ENCODE peak calls at places on chromosomes 7 and 10, in six cellular contexts. X is tibial artery, Q is fibroblast of villous mesenchyme, M is lung, S is WTC11, T is left lung. F is an unnamed sample.

GRCh38 chr10:71176661-71177060 is 35.7 kb upstream of the UNC5B start:
- DNase-seq in Q (no peak), S (peak), T (no peak), X (no peak), M (no peak), F (no peak)

GRCh38 chr7:50978633-50979215 is 196.0 kb upstream of the GRB10 start:
- DNase-seq in S (no peak), X (no peak), T (no peak), Q (peak), M (no peak), F (no peak)

GRCh38 chr7:117019786-117020604 is 66.7 kb downstream of the ST7 start:
- DNase-seq in T (peak), Q (peak), S (peak), M (peak), X (peak), F (peak)

GRCh38 chr10:92240289-92241157 is 50.4 kb downstream of the CPEB3 start:
- DNase-seq in Q (peak), M (peak), T (no peak), S (peak), X (peak), F (peak)

GRCh38 chr7:132463922-132464321 is 112.3 kb downstream of the PLXNA4 start:
- DNase-seq in S (no peak), X (no peak), T (no peak), Q (no peak), M (no peak), F (no peak)

GRCh38 chr7:74625446-74625845 is 32.1 kb upstream of the GTF2I start:
- DNase-seq in Q (peak), M (no peak), S (no peak), X (no peak), T (no peak), F (no peak)

GRCh38 chr7:141366098-141366621 is 185.1 kb upstream of the AGK start:
- DNase-seq in S (no peak), T (no peak), X (no peak), Q (no peak), M (no peak), F (no peak)

GRCh38 chr7:20158684-20159083 is 58.5 kb downstream of the MACC1 start:
- DNase-seq in T (no peak), S (no peak), X (no peak), M (no peak), Q (peak), F (no peak)

GRCh38 chr10:28302012-28302667 is 724 bp downstream of the MPP7 start:
- DNase-seq in Q (peak), S (peak), X (peak), T (no peak), M (peak), F (no peak)

GRCh38 chr7:105594034-105594433 is 12.7 kb upstream of the EFCAB10 start:
- DNase-seq in X (no peak), T (no peak), Q (no peak), M (no peak), S (no peak), F (no peak)

GRCh38 chr7:131000873-131001272 is 266.9 kb upstream of the KLF14 start:
- DNase-seq in X (no peak), T (no peak), Q (no peak), S (no peak), M (no peak), F (no peak)

GRCh38 chr10:67173787-67174186 is 248.0 kb downstream of the LRRTM3 start:
- DNase-seq in M (no peak), X (no peak), T (no peak), Q (no peak), S (no peak), F (no peak)

GRCh38 chr7:37690206-37690605 is 6.6 kb downstream of the GPR141 start:
- DNase-seq in T (no peak), S (no peak), M (no peak), X (no peak), Q (no peak), F (no peak)

GRCh38 chr7:131265227-131265626 is 62.4 kb upstream of the MKLN1 start:
- DNase-seq in X (no peak), S (no peak), M (no peak), T (no peak), Q (no peak), F (no peak)

GRCh38 chr10:667096-667495 is 22.4 kb downstream of the DIP2C start:
- DNase-seq in Q (no peak), M (no peak), S (no peak), X (peak), T (no peak), F (peak)

GRCh38 chr7:121436136-121436535 is 40.0 kb upstream of the FAM3C start:
- DNase-seq in Q (no peak), M (no peak), S (no peak), X (no peak), T (no peak), F (no peak)

GRCh38 chr7:4745971-4746919 is 29.2 kb upstream of the AP5Z1 start:
- DNase-seq in Q (peak), X (no peak), S (no peak), M (no peak), T (no peak), F (no peak)

GRCh38 chr7:119664601-119665000 is 608.4 kb upstream of the KCND2 start:
- DNase-seq in S (no peak), T (no peak), X (no peak), M (no peak), Q (peak), F (no peak)

GRCh38 chr7:140485463-140486265 is 6.4 kb upstream of the MKRN1 start:
- DNase-seq in M (no peak), Q (no peak), S (no peak), X (no peak), T (no peak), F (no peak)

GRCh38 chr7:15905251-15906040 is 219.0 kb upstream of the MEOX2 start:
- DNase-seq in Q (peak), X (no peak), M (no peak), S (no peak), T (no peak), F (no peak)

GRCh38 chr7:90188281-90188680 is 23.3 kb upstream of the STEAP2 start:
- DNase-seq in Q (no peak), S (no peak), X (no peak), M (no peak), T (no peak), F (no peak)

GRCh38 chr10:3538291-3538849 is 246.6 kb downstream of the KLF6 start:
- DNase-seq in S (no peak), X (no peak), M (peak), T (no peak), Q (peak), F (no peak)

GRCh38 chr10:121158988-121159579 is 307.9 kb downstream of the WDR11 start:
- DNase-seq in T (no peak), M (no peak), S (no peak), Q (no peak), X (no peak), F (no peak)

GRCh38 chr10:31749293-31749692 is 179.3 kb downstream of the ARHGAP12 start:
- DNase-seq in X (peak), T (no peak), Q (no peak), M (no peak), S (no peak), F (peak)

GRCh38 chr10:80945267-80945880 is 407.7 kb downstream of the SH2D4B start:
- DNase-seq in Q (no peak), M (no peak), T (no peak), X (no peak), S (no peak), F (no peak)

GRCh38 chr10:75283150-75284096 is 47.7 kb upstream of the COMTD1 start:
- DNase-seq in Q (no peak), T (no peak), M (no peak), X (no peak), S (peak), F (no peak)

GRCh38 chr10:11163990-11164805 is 146.5 kb downstream of the CELF2 start:
- DNase-seq in S (no peak), Q (no peak), X (no peak), M (no peak), T (no peak), F (no peak)

GRCh38 chr10:15263657-15264323 is 95.3 kb upstream of the NMT2 start:
- DNase-seq in S (no peak), M (no peak), X (no peak), T (no peak), Q (no peak), F (no peak)

GRCh38 chr10:88851706-88852105 is at the start of gene ANKRD22:
- DNase-seq in Q (peak), S (no peak), T (peak), X (no peak), M (peak), F (no peak)

GRCh38 chr7:124255041-124255667 is 222.3 kb upstream of the TMEM229A start:
- DNase-seq in Q (no peak), M (no peak), T (no peak), S (no peak), X (no peak), F (no peak)

GRCh38 chr10:44353721-44354120 is 31.2 kb downstream of the CXCL12 start:
- DNase-seq in S (no peak), X (peak), T (no peak), M (no peak), Q (no peak), F (no peak)

GRCh38 chr7:99268361-99268908 is 4.2 kb upstream of the MYH16 start:
- DNase-seq in X (no peak), M (no peak), S (no peak), T (no peak), Q (no peak), F (peak)

GRCh38 chr10:114389429-114389828 is 14.9 kb downstream of the AFAP1L2 start:
- DNase-seq in X (no peak), T (no peak), S (no peak), M (no peak), Q (peak), F (no peak)

GRCh38 chr7:55827577-55827976 is 35.0 kb downstream of the SEPTIN14 start:
- DNase-seq in T (no peak), Q (no peak), S (no peak), M (no peak), X (no peak), F (no peak)
- TF ChIP-seq CTCF in T (no peak), Q (no peak), S (no peak), M (no peak), X (no peak), F (no peak)

DNA sequence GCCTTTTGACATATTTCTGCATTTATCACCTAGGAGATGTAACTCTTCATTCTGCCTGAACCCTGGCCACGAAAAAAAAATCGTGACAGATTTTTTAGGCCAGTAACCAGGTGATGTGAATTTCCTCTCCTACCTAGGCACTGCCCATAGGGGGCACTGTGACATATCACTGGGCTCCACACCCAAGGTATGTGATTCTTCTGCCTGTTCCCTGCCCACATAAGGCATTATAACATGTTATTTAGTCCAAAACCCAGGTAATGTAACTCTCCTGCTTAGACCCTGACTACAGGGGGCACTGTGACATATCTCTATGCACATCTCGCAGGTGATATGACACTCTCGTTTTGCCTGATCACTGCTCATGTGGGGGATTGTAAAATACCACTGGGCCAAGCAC is 29.5 kb upstream of the ZNF107 start:
- DNase-seq in X (no peak), S (no peak), M (no peak), T (no peak), Q (no peak), F (no peak)
- TF ChIP-seq CTCF in X (no peak), S (no peak), M (no peak), T (no peak), Q (no peak), F (peak)

DNA sequence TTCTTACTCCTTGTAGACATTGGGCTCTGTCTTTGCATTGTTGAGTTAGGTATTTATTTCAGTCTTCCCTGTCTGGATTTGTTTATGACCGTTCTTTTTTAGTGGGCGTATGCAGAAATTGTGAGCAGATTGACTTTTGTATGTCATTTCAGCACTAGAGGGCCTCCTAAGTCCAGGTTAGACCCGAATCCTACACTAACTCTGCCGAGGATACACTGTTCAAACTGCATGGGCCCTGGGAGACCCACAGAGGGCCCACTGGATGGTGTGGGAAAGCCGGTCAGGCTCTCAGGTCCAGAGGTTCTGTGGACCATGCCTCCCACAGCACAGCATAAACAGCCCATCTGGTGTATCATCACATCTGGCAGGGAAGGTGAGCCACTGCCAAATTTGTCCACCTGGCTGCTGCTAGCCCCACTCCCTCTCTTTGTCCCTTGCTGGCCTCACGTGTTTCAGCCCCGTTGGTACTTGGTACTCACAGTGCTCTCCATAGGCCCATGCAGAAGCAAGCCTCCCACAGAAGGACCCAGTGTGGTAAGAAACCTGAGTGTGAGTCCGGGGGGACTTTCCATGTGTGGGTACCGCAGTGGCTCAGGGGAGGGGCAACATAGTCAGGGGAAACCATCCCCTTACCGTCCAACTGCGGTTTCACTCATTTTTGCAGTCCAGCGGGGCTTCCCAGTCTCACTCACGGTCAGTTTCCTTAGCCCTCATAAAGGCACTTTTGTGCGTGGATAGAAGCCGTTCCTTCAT is 112.8 kb downstream of the APBB1IP start:
- DNase-seq in Q (no peak), T (no peak), S (peak), X (no peak), M (no peak), F (no peak)
- TF ChIP-seq CTCF in Q (no peak), T (no peak), S (peak), X (no peak), M (no peak), F (no peak)

GRCh38 chr7:112571852-112572607 is 91.2 kb downstream of the LSMEM1 start:
- DNase-seq in T (no peak), X (no peak), M (no peak), S (no peak), Q (no peak), F (no peak)
- TF ChIP-seq CTCF in T (no peak), X (no peak), M (no peak), S (no peak), Q (peak), F (no peak)